ENCODE peak calls at places on chromosomes 11 and 22, in five cellular contexts. One of them, this sample, is unnamed.

GRCh38 chr11:116052603-116053537 is 548.7 kb upstream of the CADM1 start:
- DNase-seq in psoas muscle: no peak
- DNase-seq in cardiac fibroblast: no peak
- DNase-seq in PC-9: no peak
- DNase-seq in fibroblast of the aortic adventitia: no peak
- DNase-seq in this sample: no peak

GRCh38 chr22:37659897-37660708 is 1.6 kb downstream of the PDXP start:
- DNase-seq in psoas muscle: no peak
- DNase-seq in cardiac fibroblast: no peak
- DNase-seq in PC-9: no peak
- DNase-seq in fibroblast of the aortic adventitia: no peak
- DNase-seq in this sample: no peak

GRCh38 chr22:31728857-31729256 is 21.1 kb downstream of the PRR14L start:
- DNase-seq in psoas muscle: no peak
- DNase-seq in cardiac fibroblast: no peak
- DNase-seq in PC-9: no peak
- DNase-seq in fibroblast of the aortic adventitia: no peak
- DNase-seq in this sample: no peak

GRCh38 chr11:46675949-46676348 is 24.5 kb downstream of the ARHGAP1 start:
- DNase-seq in psoas muscle: no peak
- DNase-seq in cardiac fibroblast: no peak
- DNase-seq in PC-9: no peak
- DNase-seq in fibroblast of the aortic adventitia: no peak
- DNase-seq in this sample: no peak

GRCh38 chr11:117771197-117771596 is 25.8 kb downstream of the DSCAML1 start:
- DNase-seq in psoas muscle: no peak
- DNase-seq in cardiac fibroblast: no peak
- DNase-seq in PC-9: no peak
- DNase-seq in fibroblast of the aortic adventitia: no peak
- DNase-seq in this sample: no peak

GRCh38 chr11:122626266-122626665 is 29.3 kb upstream of the UBASH3B start:
- DNase-seq in psoas muscle: no peak
- DNase-seq in cardiac fibroblast: no peak
- DNase-seq in PC-9: no peak
- DNase-seq in fibroblast of the aortic adventitia: no peak
- DNase-seq in this sample: no peak

GRCh38 chr11:113384551-113384950 is 3.0 kb upstream of the ANKK1 start:
- DNase-seq in psoas muscle: no peak
- DNase-seq in cardiac fibroblast: peak
- DNase-seq in PC-9: peak
- DNase-seq in fibroblast of the aortic adventitia: peak
- DNase-seq in this sample: peak

GRCh38 chr11:17651061-17651460 is 68.3 kb upstream of the MYOD1 start:
- DNase-seq in psoas muscle: no peak
- DNase-seq in cardiac fibroblast: no peak
- DNase-seq in PC-9: no peak
- DNase-seq in fibroblast of the aortic adventitia: no peak
- DNase-seq in this sample: no peak

GRCh38 chr22:36367066-36367465 is 20.7 kb downstream of the MYH9 start:
- DNase-seq in psoas muscle: no peak
- DNase-seq in cardiac fibroblast: no peak
- DNase-seq in PC-9: no peak
- DNase-seq in fibroblast of the aortic adventitia: no peak
- DNase-seq in this sample: no peak

GRCh38 chr22:22023581-22024137 is 41.1 kb upstream of the TOP3B start:
- DNase-seq in psoas muscle: no peak
- DNase-seq in cardiac fibroblast: no peak
- DNase-seq in PC-9: no peak
- DNase-seq in fibroblast of the aortic adventitia: no peak
- DNase-seq in this sample: no peak

GRCh38 chr11:65225284-65226102 is 36.3 kb upstream of the POLA2 start:
- DNase-seq in psoas muscle: no peak
- DNase-seq in cardiac fibroblast: peak
- DNase-seq in PC-9: no peak
- DNase-seq in fibroblast of the aortic adventitia: peak
- DNase-seq in this sample: peak
- TF ChIP-seq CTCF in psoas muscle: peak
- TF ChIP-seq CTCF in cardiac fibroblast: peak
- TF ChIP-seq CTCF in PC-9: no peak
- TF ChIP-seq CTCF in fibroblast of the aortic adventitia: peak
- TF ChIP-seq CTCF in this sample: peak

GRCh38 chr22:48445113-48445827 is 1382.4 kb downstream of the BRD1 start:
- DNase-seq in psoas muscle: no peak
- DNase-seq in cardiac fibroblast: no peak
- DNase-seq in PC-9: no peak
- DNase-seq in fibroblast of the aortic adventitia: no peak
- DNase-seq in this sample: no peak

GRCh38 chr22:48450188-48450825 is 1377.4 kb downstream of the BRD1 start:
- DNase-seq in psoas muscle: no peak
- DNase-seq in cardiac fibroblast: no peak
- DNase-seq in PC-9: no peak
- DNase-seq in fibroblast of the aortic adventitia: no peak
- DNase-seq in this sample: no peak

GRCh38 chr22:48451891-48452290 is 1375.8 kb downstream of the BRD1 start:
- DNase-seq in psoas muscle: no peak
- DNase-seq in cardiac fibroblast: no peak
- DNase-seq in PC-9: no peak
- DNase-seq in fibroblast of the aortic adventitia: no peak
- DNase-seq in this sample: no peak

GRCh38 chr22:48449466-48450187 is 1378.0 kb downstream of the BRD1 start:
- DNase-seq in psoas muscle: no peak
- DNase-seq in cardiac fibroblast: no peak
- DNase-seq in PC-9: no peak
- DNase-seq in fibroblast of the aortic adventitia: no peak
- DNase-seq in this sample: no peak

GRCh38 chr22:48448821-48449220 is 1378.9 kb downstream of the BRD1 start:
- DNase-seq in psoas muscle: no peak
- DNase-seq in cardiac fibroblast: no peak
- DNase-seq in PC-9: no peak
- DNase-seq in fibroblast of the aortic adventitia: no peak
- DNase-seq in this sample: no peak
- H3K4me3 ChIP-seq in psoas muscle: no peak
- H3K4me3 ChIP-seq in cardiac fibroblast: no peak
- H3K4me3 ChIP-seq in PC-9: no peak
- H3K4me3 ChIP-seq in fibroblast of the aortic adventitia: no peak
- H3K4me3 ChIP-seq in this sample: no peak

GRCh38 chr22:46038516-46039430 is 61.8 kb upstream of the WNT7B start:
- DNase-seq in psoas muscle: no peak
- DNase-seq in cardiac fibroblast: no peak
- DNase-seq in PC-9: no peak
- DNase-seq in fibroblast of the aortic adventitia: no peak
- DNase-seq in this sample: peak

GRCh38 chr22:46035380-46035741 is 58.4 kb upstream of the WNT7B start:
- DNase-seq in psoas muscle: no peak
- DNase-seq in cardiac fibroblast: no peak
- DNase-seq in PC-9: no peak
- DNase-seq in fibroblast of the aortic adventitia: no peak
- DNase-seq in this sample: no peak

GRCh38 chr22:46038174-46038487 is 61.2 kb upstream of the WNT7B start:
- DNase-seq in psoas muscle: no peak
- DNase-seq in cardiac fibroblast: no peak
- DNase-seq in PC-9: no peak
- DNase-seq in fibroblast of the aortic adventitia: no peak
- DNase-seq in this sample: no peak

GRCh38 chr22:46035742-46036557 is 59.0 kb upstream of the WNT7B start:
- DNase-seq in psoas muscle: peak
- DNase-seq in cardiac fibroblast: peak
- DNase-seq in PC-9: peak
- DNase-seq in fibroblast of the aortic adventitia: peak
- DNase-seq in this sample: peak

DNA sequence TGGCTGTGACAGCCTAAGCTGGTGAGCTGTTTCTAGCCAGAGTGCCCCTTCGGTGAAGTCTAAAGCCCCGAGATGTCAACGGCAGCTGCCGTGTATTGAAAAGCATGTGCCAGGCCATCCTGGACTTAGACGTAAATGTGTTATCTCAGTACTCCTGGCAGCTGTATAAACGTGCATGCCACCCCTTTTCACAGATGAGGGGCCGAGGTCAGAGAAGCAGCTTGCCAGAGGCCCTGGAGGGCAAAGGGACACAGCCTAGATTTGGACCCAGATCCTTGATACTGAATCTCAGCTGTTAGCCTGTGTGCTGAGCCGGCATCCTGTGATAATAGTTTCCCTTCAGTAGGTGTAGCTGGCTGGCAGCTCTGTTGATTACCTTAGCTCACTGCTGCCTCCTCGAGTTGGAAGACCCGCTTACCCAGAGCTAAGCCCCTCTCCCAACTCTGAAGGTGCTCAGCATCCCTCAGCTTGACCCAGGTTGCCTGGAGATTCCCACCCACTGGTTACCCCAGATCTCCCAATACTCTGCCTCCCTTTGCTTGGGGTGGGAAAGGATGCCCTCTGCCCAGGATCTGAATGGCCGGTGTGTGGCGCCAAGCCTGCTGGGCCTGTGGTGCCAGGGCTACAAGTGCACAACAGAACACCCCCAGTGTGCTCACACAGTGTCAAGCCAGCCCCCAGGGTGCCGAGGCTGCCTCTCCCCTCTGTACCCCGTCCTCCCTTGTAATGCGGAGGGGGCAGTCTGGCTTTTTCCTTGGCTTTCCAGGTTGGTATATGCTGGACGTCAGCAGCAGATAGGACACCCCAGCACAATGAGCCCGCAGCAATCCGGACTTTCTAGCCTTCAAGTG is 59.8 kb upstream of the WNT7B start:
- DNase-seq in psoas muscle: no peak
- DNase-seq in cardiac fibroblast: peak
- DNase-seq in PC-9: peak
- DNase-seq in fibroblast of the aortic adventitia: no peak
- DNase-seq in this sample: peak
- TF ChIP-seq CTCF in psoas muscle: no peak
- TF ChIP-seq CTCF in cardiac fibroblast: peak
- TF ChIP-seq CTCF in PC-9: peak
- TF ChIP-seq CTCF in fibroblast of the aortic adventitia: no peak
- TF ChIP-seq CTCF in this sample: peak

DNA sequence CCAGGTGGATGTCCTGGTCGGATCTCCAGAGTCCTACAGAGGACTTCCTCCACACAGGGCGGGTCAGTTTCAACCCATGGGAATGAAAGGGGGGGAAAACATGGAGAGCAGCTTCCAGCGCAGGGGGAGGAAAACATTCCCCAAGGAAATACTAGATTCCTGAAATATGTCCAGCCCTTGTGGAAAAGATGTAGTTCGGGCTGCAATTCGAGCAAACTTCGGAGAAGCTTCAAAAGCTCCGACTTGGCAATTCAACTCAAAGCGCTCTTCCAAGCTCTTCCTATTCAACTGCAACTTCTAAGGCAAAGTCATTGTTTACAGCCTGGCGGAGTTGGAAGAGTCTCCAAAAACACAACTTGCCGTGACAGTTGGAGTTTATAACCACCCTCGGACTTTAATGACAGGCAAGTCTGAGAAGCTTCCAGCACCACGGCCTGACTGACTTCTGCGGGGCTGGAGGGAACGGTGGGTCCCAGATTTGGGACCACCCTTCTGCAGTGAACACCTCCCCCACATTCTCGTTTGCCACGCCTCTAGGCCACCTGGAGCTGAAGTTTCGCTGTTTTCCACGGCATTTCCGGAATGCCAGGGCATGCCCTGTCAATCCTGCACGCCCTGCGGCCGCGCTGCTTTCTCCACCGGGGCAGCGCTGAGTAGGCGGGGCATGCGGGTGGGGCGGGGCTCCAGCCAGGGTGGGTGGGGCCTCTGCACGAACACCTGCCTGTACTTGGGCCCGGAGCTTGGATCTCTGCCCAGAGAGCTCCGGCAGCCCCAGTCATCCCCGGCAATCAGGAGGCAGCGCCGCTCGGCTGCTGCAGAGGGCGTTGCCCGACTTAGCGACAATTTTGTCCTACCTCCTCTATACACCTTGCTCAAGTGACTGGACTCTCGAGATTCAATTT is 49.0 kb upstream of the BIRC3 start:
- DNase-seq in psoas muscle: peak
- DNase-seq in cardiac fibroblast: peak
- DNase-seq in PC-9: peak
- DNase-seq in fibroblast of the aortic adventitia: peak
- DNase-seq in this sample: peak
- H3K4me3 ChIP-seq in psoas muscle: peak
- H3K4me3 ChIP-seq in cardiac fibroblast: peak
- H3K4me3 ChIP-seq in PC-9: peak
- H3K4me3 ChIP-seq in fibroblast of the aortic adventitia: peak
- H3K4me3 ChIP-seq in this sample: peak

DNA sequence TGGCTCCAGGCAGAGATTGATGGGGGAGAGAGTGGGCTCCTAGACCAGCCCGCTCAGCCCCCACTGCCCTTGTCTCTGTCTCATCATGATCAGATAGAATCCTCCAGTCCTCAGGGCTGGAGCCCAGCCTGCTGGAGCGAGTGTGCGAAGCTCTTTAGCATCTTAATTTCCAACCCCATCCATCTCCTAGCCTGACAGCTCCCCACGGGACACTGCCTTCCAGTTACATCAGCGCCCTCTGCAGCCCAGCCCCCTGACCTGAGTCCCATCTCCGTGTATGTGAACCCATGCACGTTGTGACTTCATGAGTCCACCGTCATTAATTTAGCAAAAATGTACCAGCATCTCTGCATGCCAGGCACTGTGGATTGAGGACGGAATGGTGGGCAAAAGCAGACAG is 2.1 kb downstream of the P2RX3 start:
- DNase-seq in psoas muscle: peak
- DNase-seq in cardiac fibroblast: peak
- DNase-seq in PC-9: no peak
- DNase-seq in fibroblast of the aortic adventitia: no peak
- DNase-seq in this sample: peak
- TF ChIP-seq CTCF in psoas muscle: no peak
- TF ChIP-seq CTCF in cardiac fibroblast: peak
- TF ChIP-seq CTCF in PC-9: no peak
- TF ChIP-seq CTCF in fibroblast of the aortic adventitia: no peak
- TF ChIP-seq CTCF in this sample: peak

GRCh38 chr22:49933236-49933921 is 14.9 kb downstream of the CRELD2 start:
- DNase-seq in psoas muscle: peak
- DNase-seq in cardiac fibroblast: no peak
- DNase-seq in PC-9: no peak
- DNase-seq in fibroblast of the aortic adventitia: no peak
- DNase-seq in this sample: peak
- H3K4me3 ChIP-seq in psoas muscle: peak
- H3K4me3 ChIP-seq in cardiac fibroblast: no peak
- H3K4me3 ChIP-seq in PC-9: no peak
- H3K4me3 ChIP-seq in fibroblast of the aortic adventitia: no peak
- H3K4me3 ChIP-seq in this sample: no peak

GRCh38 chr11:33161120-33162005 is at the start of gene CSTF3:
- DNase-seq in psoas muscle: peak
- DNase-seq in cardiac fibroblast: peak
- DNase-seq in PC-9: peak
- DNase-seq in fibroblast of the aortic adventitia: peak
- DNase-seq in this sample: peak
- TF ChIP-seq CTCF in psoas muscle: peak
- TF ChIP-seq CTCF in cardiac fibroblast: peak
- TF ChIP-seq CTCF in PC-9: peak
- TF ChIP-seq CTCF in fibroblast of the aortic adventitia: peak
- TF ChIP-seq CTCF in this sample: peak